ENCODE peak calls at places on chromosomes 6 and 20, in seven cellular contexts. One of them, this sample, is unnamed.

GRCh38 chr6:133583907-133584306 is 305.0 kb upstream of the TCF21 start:
- DNase-seq in NCI-H774: no peak
- DNase-seq in kidney tubule cell: no peak
- DNase-seq in DMS 273 treated with DMSO at 0.1 percent for 48 hours: no peak
- DNase-seq in colonic mucosa: no peak
- DNase-seq in RPMI7951: no peak
- DNase-seq in CD4-positive, alpha-beta T cell: no peak
- DNase-seq in this sample: no peak

GRCh38 chr6:163338671-163339405 is 75.7 kb upstream of the QKI start:
- DNase-seq in kidney tubule cell: peak
- DNase-seq in NCI-H774: no peak
- DNase-seq in CD4-positive, alpha-beta T cell: no peak
- DNase-seq in RPMI7951: peak
- DNase-seq in colonic mucosa: no peak
- DNase-seq in DMS 273 treated with DMSO at 0.1 percent for 48 hours: no peak
- DNase-seq in this sample: peak

GRCh38 chr6:42692151-42692911 is 30.1 kb downstream of the PRPH2 start:
- DNase-seq in DMS 273 treated with DMSO at 0.1 percent for 48 hours: no peak
- DNase-seq in kidney tubule cell: peak
- DNase-seq in CD4-positive, alpha-beta T cell: no peak
- DNase-seq in RPMI7951: peak
- DNase-seq in colonic mucosa: no peak
- DNase-seq in NCI-H774: no peak
- DNase-seq in this sample: no peak

GRCh38 chr20:1822564-1823420 is 72.4 kb upstream of the SIRPA start:
- DNase-seq in CD4-positive, alpha-beta T cell: no peak
- DNase-seq in DMS 273 treated with DMSO at 0.1 percent for 48 hours: no peak
- DNase-seq in colonic mucosa: no peak
- DNase-seq in RPMI7951: no peak
- DNase-seq in kidney tubule cell: no peak
- DNase-seq in NCI-H774: no peak
- DNase-seq in this sample: no peak

GRCh38 chr6:63529498-63529897 is 42.8 kb upstream of the LOC128125822 start:
- DNase-seq in CD4-positive, alpha-beta T cell: no peak
- DNase-seq in kidney tubule cell: no peak
- DNase-seq in colonic mucosa: no peak
- DNase-seq in NCI-H774: no peak
- DNase-seq in RPMI7951: no peak
- DNase-seq in DMS 273 treated with DMSO at 0.1 percent for 48 hours: no peak
- DNase-seq in this sample: no peak

GRCh38 chr6:126632271-126632670 is 292.4 kb downstream of the CENPW start:
- DNase-seq in NCI-H774: no peak
- DNase-seq in DMS 273 treated with DMSO at 0.1 percent for 48 hours: no peak
- DNase-seq in colonic mucosa: no peak
- DNase-seq in CD4-positive, alpha-beta T cell: no peak
- DNase-seq in kidney tubule cell: no peak
- DNase-seq in RPMI7951: no peak
- DNase-seq in this sample: no peak

GRCh38 chr6:4931530-4932505 is 72.0 kb downstream of the RPP40 start:
- DNase-seq in NCI-H774: no peak
- DNase-seq in kidney tubule cell: peak
- DNase-seq in RPMI7951: no peak
- DNase-seq in DMS 273 treated with DMSO at 0.1 percent for 48 hours: no peak
- DNase-seq in colonic mucosa: peak
- DNase-seq in CD4-positive, alpha-beta T cell: no peak
- DNase-seq in this sample: no peak

GRCh38 chr20:11447371-11448100 is 470.2 kb upstream of the BTBD3 start:
- DNase-seq in NCI-H774: no peak
- DNase-seq in kidney tubule cell: no peak
- DNase-seq in RPMI7951: no peak
- DNase-seq in DMS 273 treated with DMSO at 0.1 percent for 48 hours: no peak
- DNase-seq in CD4-positive, alpha-beta T cell: no peak
- DNase-seq in colonic mucosa: no peak
- DNase-seq in this sample: no peak

GRCh38 chr6:36350681-36351091 is 14.0 kb upstream of the BNIP5 start:
- DNase-seq in NCI-H774: no peak
- DNase-seq in RPMI7951: peak
- DNase-seq in DMS 273 treated with DMSO at 0.1 percent for 48 hours: no peak
- DNase-seq in kidney tubule cell: peak
- DNase-seq in colonic mucosa: no peak
- DNase-seq in CD4-positive, alpha-beta T cell: no peak
- DNase-seq in this sample: no peak

GRCh38 chr6:135722182-135722581 is 129.3 kb upstream of the PDE7B start:
- DNase-seq in NCI-H774: no peak
- DNase-seq in DMS 273 treated with DMSO at 0.1 percent for 48 hours: no peak
- DNase-seq in kidney tubule cell: peak
- DNase-seq in RPMI7951: no peak
- DNase-seq in colonic mucosa: no peak
- DNase-seq in CD4-positive, alpha-beta T cell: no peak
- DNase-seq in this sample: no peak

GRCh38 chr6:116105247-116105646 is 4.6 kb downstream of the NT5DC1 start:
- DNase-seq in colonic mucosa: no peak
- DNase-seq in NCI-H774: no peak
- DNase-seq in kidney tubule cell: no peak
- DNase-seq in RPMI7951: no peak
- DNase-seq in DMS 273 treated with DMSO at 0.1 percent for 48 hours: no peak
- DNase-seq in CD4-positive, alpha-beta T cell: no peak
- DNase-seq in this sample: no peak

GRCh38 chr6:90496617-90497016 is 90.3 kb downstream of the MAP3K7 start:
- DNase-seq in RPMI7951: no peak
- DNase-seq in CD4-positive, alpha-beta T cell: no peak
- DNase-seq in NCI-H774: no peak
- DNase-seq in kidney tubule cell: no peak
- DNase-seq in colonic mucosa: no peak
- DNase-seq in DMS 273 treated with DMSO at 0.1 percent for 48 hours: no peak
- DNase-seq in this sample: no peak

GRCh38 chr20:44167736-44168135 is 19.3 kb downstream of the JPH2 start:
- DNase-seq in CD4-positive, alpha-beta T cell: no peak
- DNase-seq in kidney tubule cell: no peak
- DNase-seq in DMS 273 treated with DMSO at 0.1 percent for 48 hours: no peak
- DNase-seq in NCI-H774: no peak
- DNase-seq in RPMI7951: no peak
- DNase-seq in colonic mucosa: no peak
- DNase-seq in this sample: no peak

GRCh38 chr20:21710863-21711431 is 5.5 kb downstream of the PAX1 start:
- DNase-seq in DMS 273 treated with DMSO at 0.1 percent for 48 hours: no peak
- DNase-seq in NCI-H774: no peak
- DNase-seq in RPMI7951: no peak
- DNase-seq in kidney tubule cell: no peak
- DNase-seq in colonic mucosa: no peak
- DNase-seq in CD4-positive, alpha-beta T cell: no peak
- DNase-seq in this sample: no peak

GRCh38 chr6:167306401-167306998 is 15.4 kb downstream of the UNC93A start:
- DNase-seq in colonic mucosa: no peak
- DNase-seq in CD4-positive, alpha-beta T cell: no peak
- DNase-seq in RPMI7951: peak
- DNase-seq in NCI-H774: no peak
- DNase-seq in kidney tubule cell: peak
- DNase-seq in DMS 273 treated with DMSO at 0.1 percent for 48 hours: no peak
- DNase-seq in this sample: no peak

GRCh38 chr6:166240889-166241288 is 67.3 kb downstream of the PRR18 start:
- DNase-seq in DMS 273 treated with DMSO at 0.1 percent for 48 hours: no peak
- DNase-seq in CD4-positive, alpha-beta T cell: no peak
- DNase-seq in RPMI7951: no peak
- DNase-seq in kidney tubule cell: no peak
- DNase-seq in NCI-H774: no peak
- DNase-seq in colonic mucosa: no peak
- DNase-seq in this sample: no peak

GRCh38 chr6:16292942-16293341 is 54.6 kb downstream of the GMPR start:
- DNase-seq in DMS 273 treated with DMSO at 0.1 percent for 48 hours: no peak
- DNase-seq in NCI-H774: no peak
- DNase-seq in CD4-positive, alpha-beta T cell: no peak
- DNase-seq in kidney tubule cell: peak
- DNase-seq in colonic mucosa: no peak
- DNase-seq in RPMI7951: no peak
- DNase-seq in this sample: no peak

GRCh38 chr20:21713470-21713869 is 8.0 kb downstream of the PAX1 start:
- DNase-seq in CD4-positive, alpha-beta T cell: no peak
- DNase-seq in RPMI7951: no peak
- DNase-seq in kidney tubule cell: no peak
- DNase-seq in colonic mucosa: no peak
- DNase-seq in NCI-H774: no peak
- DNase-seq in DMS 273 treated with DMSO at 0.1 percent for 48 hours: no peak
- DNase-seq in this sample: no peak

GRCh38 chr20:884983-885952 is 30.9 kb downstream of the ANGPT4 start:
- DNase-seq in NCI-H774: no peak
- DNase-seq in colonic mucosa: no peak
- DNase-seq in RPMI7951: peak
- DNase-seq in CD4-positive, alpha-beta T cell: no peak
- DNase-seq in DMS 273 treated with DMSO at 0.1 percent for 48 hours: peak
- DNase-seq in kidney tubule cell: peak
- DNase-seq in this sample: no peak

GRCh38 chr6:170212051-170212756 is 78.7 kb downstream of the DLL1 start:
- DNase-seq in RPMI7951: no peak
- DNase-seq in NCI-H774: no peak
- DNase-seq in DMS 273 treated with DMSO at 0.1 percent for 48 hours: no peak
- DNase-seq in CD4-positive, alpha-beta T cell: no peak
- DNase-seq in kidney tubule cell: no peak
- DNase-seq in colonic mucosa: peak
- DNase-seq in this sample: no peak

GRCh38 chr20:51255417-51255816 is 232.5 kb upstream of the KCNG1 start:
- DNase-seq in RPMI7951: no peak
- DNase-seq in DMS 273 treated with DMSO at 0.1 percent for 48 hours: no peak
- DNase-seq in kidney tubule cell: no peak
- DNase-seq in CD4-positive, alpha-beta T cell: no peak
- DNase-seq in NCI-H774: no peak
- DNase-seq in colonic mucosa: no peak
- DNase-seq in this sample: no peak

This sample was measured in amygdala.